ENCODE peak calls at places on chromosomes 1 and 21, in five cellular contexts. N, K, S, L and B are unnamed samples.

GRCh38 chr1:29802181-29803068 is 566.1 kb downstream of the PTPRU start:
- DNase-seq in N (no peak), K (peak; percentile 5), S (no peak), L (no peak), B (no peak)

GRCh38 chr1:16420719-16421118 is 16.5 kb downstream of the SPATA21 start:
- DNase-seq in N (no peak), K (no peak), S (no peak), L (no peak), B (no peak)

GRCh38 chr1:21437341-21437640 is 2.6 kb upstream of the NBPF3 start:
- DNase-seq in N (no peak), K (no peak), S (no peak), L (no peak), B (no peak)

GRCh38 chr1:51642739-51643142 is 25.8 kb downstream of the OSBPL9 start:
- DNase-seq in N (no peak), K (peak; percentile 49), S (peak; percentile 97), L (peak; percentile 28), B (no peak)

GRCh38 chr1:245188350-245188749 is 33.6 kb downstream of the KIF26B start:
- DNase-seq in N (no peak), K (no peak), S (no peak), L (no peak), B (no peak)

GRCh38 chr1:204359474-204360255 is at the start of gene PLEKHA6:
- DNase-seq in N (no peak), K (peak; percentile 66), S (peak; percentile 70), L (peak; percentile 49), B (no peak)

GRCh38 chr21:41744028-41744940 is 22.6 kb downstream of the RIPK4 start:
- DNase-seq in N (no peak), K (no peak), S (no peak), L (no peak), B (no peak)

GRCh38 chr1:1069061-1069710 is 4.9 kb downstream of the RNF223 start:
- DNase-seq in N (peak; percentile 82), K (peak; percentile 63), S (peak; percentile 42), L (peak; percentile 38), B (peak; percentile 75)

GRCh38 chr1:1395166-1395565 is 4.0 kb downstream of the CCNL2 start:
- DNase-seq in N (no peak), K (no peak), S (no peak), L (no peak), B (no peak)

GRCh38 chr1:156709743-156710489 is 4.5 kb upstream of the CRABP2 start:
- DNase-seq in N (no peak), K (peak; percentile 57), S (peak; percentile 77), L (peak; percentile 60), B (no peak)

GRCh38 chr1:196209983-196210382 is 398.3 kb downstream of the KCNT2 start:
- DNase-seq in N (no peak), K (no peak), S (peak; percentile 67), L (peak; percentile 41), B (no peak)

GRCh38 chr1:65469889-65470340 is 49.4 kb downstream of the LEPR start:
- DNase-seq in N (no peak), K (no peak), S (peak; percentile 22), L (peak; percentile 28), B (no peak)

GRCh38 chr1:47703981-47704596 is 266.2 kb downstream of the FOXD2 start:
- DNase-seq in N (no peak), K (no peak), S (peak; percentile 30), L (no peak), B (no peak)
- TF ChIP-seq CTCF in N (peak; percentile 9), K (no peak), S (no peak), L (peak; percentile 24), B (no peak)

GRCh38 chr21:26835714-26836265 is 9.4 kb downstream of the ADAMTS1 start:
- DNase-seq in N (no peak), K (no peak), S (no peak), L (no peak), B (no peak)

GRCh38 chr21:26833460-26833939 is 11.7 kb downstream of the ADAMTS1 start:
- DNase-seq in N (no peak), K (no peak), S (no peak), L (no peak), B (no peak)

GRCh38 chr21:26833011-26833410 is 12.2 kb downstream of the ADAMTS1 start:
- DNase-seq in N (no peak), K (no peak), S (no peak), L (no peak), B (no peak)

GRCh38 chr21:26835027-26835713 is 10.0 kb downstream of the ADAMTS1 start:
- DNase-seq in N (no peak), K (no peak), S (peak; percentile 88), L (no peak), B (no peak)

GRCh38 chr21:26834181-26834945 is 10.8 kb downstream of the ADAMTS1 start:
- DNase-seq in N (no peak), K (no peak), S (peak; percentile 56), L (no peak), B (no peak)
- TF ChIP-seq CTCF in N (peak; percentile 16), K (peak; percentile 26), S (peak; percentile 28), L (peak; percentile 35), B (no peak)

GRCh38 chr1:197399691-197400521 is 131.9 kb downstream of the CRB1 start:
- DNase-seq in N (no peak), K (no peak), S (peak; percentile 69), L (no peak), B (no peak)
- TF ChIP-seq CTCF in N (peak; percentile 27), K (no peak), S (peak; percentile 30), L (peak; percentile 15), B (peak; percentile 52)

GRCh38 chr1:37558411-37558810 is 1.7 kb downstream of the DNALI1 start:
- DNase-seq in N (no peak), K (no peak), S (no peak), L (no peak), B (no peak)

GRCh38 chr1:37561096-37561793 is 4.5 kb downstream of the DNALI1 start:
- DNase-seq in N (no peak), K (no peak), S (no peak), L (no peak), B (no peak)

GRCh38 chr1:37562984-37563383 is 6.2 kb downstream of the DNALI1 start:
- DNase-seq in N (no peak), K (no peak), S (no peak), L (no peak), B (no peak)

GRCh38 chr1:37559080-37559479 is 2.3 kb downstream of the DNALI1 start:
- DNase-seq in N (no peak), K (no peak), S (no peak), L (no peak), B (no peak)

GRCh38 chr1:37561794-37562132 is 5.0 kb downstream of the DNALI1 start:
- DNase-seq in N (no peak), K (peak; percentile 51), S (peak; percentile 31), L (no peak), B (no peak)
- TF ChIP-seq CTCF in N (peak; percentile 31), K (peak; percentile 52), S (peak; percentile 31), L (peak; percentile 18), B (peak; percentile 46)

DNA sequence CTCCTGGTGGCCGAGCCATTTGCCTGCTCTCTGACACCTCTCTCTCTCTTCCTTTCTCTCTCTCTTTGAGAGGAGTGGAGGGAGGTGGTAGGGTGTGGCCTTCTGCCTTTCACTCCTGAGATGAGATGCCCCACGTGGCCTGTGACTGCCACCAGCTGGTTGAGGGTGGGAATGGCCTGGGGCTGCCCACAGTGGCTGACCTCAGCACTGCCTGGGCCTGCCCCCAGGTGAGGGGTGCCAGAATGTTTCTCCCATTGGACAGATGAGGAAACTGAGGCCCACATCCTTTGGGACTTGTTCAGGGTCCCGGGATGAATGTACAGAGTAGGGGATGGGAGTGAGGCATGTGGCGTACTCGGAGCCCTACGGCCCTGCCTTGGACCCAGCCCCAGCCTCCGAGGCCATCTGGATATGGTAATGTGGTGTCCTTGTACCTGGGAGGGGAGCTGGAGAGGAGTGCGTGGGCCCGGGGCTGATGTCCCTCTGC is 12.7 kb upstream of the C1orf167 start:
- DNase-seq in N (peak; percentile 72), K (peak; percentile 37), S (peak; percentile 23), L (peak; percentile 28), B (peak; percentile 79)
- TF ChIP-seq CTCF in N (peak; percentile 64), K (peak; percentile 15), S (peak; percentile 28), L (peak; percentile 42), B (peak; percentile 92)